ENCODE peak calls at places on chromosomes 13 and 19, in ten cellular contexts. D is gastrocnemius medialis, T is A549, K is Peyer's patch, A is heart left ventricle, M is stomach, I is sigmoid colon, J is NB4, E is tibial nerve, V is breast epithelium. P is an unnamed sample.
A peak's percentile ranks its signal among the peaks of the same experiment; 100 is the strongest.

GRCh38 chr13:24747248-24748151 is 16.5 kb upstream of the RNF17 start:
- DNase-seq in D (no peak), T (no peak), K (no peak), A (no peak), M (no peak), I (peak; percentile 41), J (peak; percentile 40), E (no peak), V (no peak), P (no peak)

GRCh38 chr13:20350819-20351218 is 118.7 kb upstream of the GJB6 start:
- DNase-seq in D (no peak), T (no peak), K (no peak), A (no peak), M (no peak), I (no peak), J (no peak), E (no peak), V (no peak), P (no peak)

GRCh38 chr13:27028683-27029480 is 142.7 kb downstream of the USP12 start:
- DNase-seq in D (no peak), T (no peak), K (no peak), A (no peak), M (no peak), I (no peak), J (peak; percentile 58), E (no peak), V (no peak), P (no peak)

GRCh38 chr13:113771709-113772331 is 12.8 kb downstream of the TMEM255B start:
- DNase-seq in D (no peak), T (no peak), K (peak; percentile 2), A (no peak), M (no peak), I (no peak), J (no peak), E (no peak), V (no peak), P (no peak)

GRCh38 chr13:23668557-23668956 is 98.3 kb downstream of the TNFRSF19 start:
- DNase-seq in D (no peak), T (no peak), K (no peak), A (no peak), M (no peak), I (no peak), J (no peak), E (no peak), V (no peak), P (no peak)

GRCh38 chr13:98927954-98928927 is 49.6 kb downstream of the DOCK9 start:
- DNase-seq in D (peak; percentile 22), T (no peak), K (no peak), A (no peak), M (no peak), I (peak; percentile 73), J (no peak), E (no peak), V (no peak), P (peak; percentile 74)

GRCh38 chr13:26254583-26255102 is 714 bp downstream of the CDK8 start:
- DNase-seq in D (peak; percentile 43), T (peak; percentile 8), K (peak; percentile 82), A (peak; percentile 61), M (peak; percentile 73), I (peak; percentile 76), J (peak; percentile 73), E (no peak), V (peak; percentile 20), P (peak; percentile 43)

GRCh38 chr19:43562698-43563241 is 12.6 kb downstream of the XRCC1 start:
- DNase-seq in D (peak; percentile 57), T (no peak), K (peak; percentile 92), A (peak; percentile 87), M (peak; percentile 65), I (peak; percentile 91), J (peak; percentile 94), E (peak; percentile 38), V (peak; percentile 50), P (peak; percentile 36)

GRCh38 chr19:9645466-9645865 is 24.4 kb upstream of the ZNF561 start:
- DNase-seq in D (no peak), T (no peak), K (no peak), A (no peak), M (no peak), I (no peak), J (peak; percentile 61), E (no peak), V (no peak), P (no peak)

GRCh38 chr13:24680258-24680920 is at the start of gene ATP12A:
- DNase-seq in D (no peak), T (no peak), K (peak; percentile 61), A (no peak), M (peak; percentile 35), I (no peak), J (no peak), E (no peak), V (no peak), P (no peak)

GRCh38 chr19:42253245-42254082 is 1.5 kb downstream of the ERF start:
- DNase-seq in D (no peak), T (peak; percentile 97), K (peak; percentile 85), A (peak; percentile 59), M (peak; percentile 62), I (peak; percentile 89), J (peak; percentile 66), E (no peak), V (peak; percentile 66), P (peak; percentile 74)

GRCh38 chr19:42471554-42472249 is 29.0 kb upstream of the CXCL17 start:
- DNase-seq in D (no peak), T (no peak), K (no peak), A (no peak), M (peak; percentile 46), I (no peak), J (no peak), E (no peak), V (peak; percentile 68), P (no peak)

GRCh38 chr19:9782282-9782681 is 13.7 kb upstream of the ZNF846 start:
- DNase-seq in D (no peak), T (no peak), K (no peak), A (no peak), M (no peak), I (no peak), J (peak; percentile 44), E (no peak), V (no peak), P (no peak)

GRCh38 chr19:1027953-1028902 is 1.8 kb downstream of the CNN2 start:
- DNase-seq in D (no peak), T (peak; percentile 43), K (peak; percentile 88), A (peak; percentile 76), M (peak; percentile 80), I (peak; percentile 88), J (peak; percentile 76), E (no peak), V (peak; percentile 81), P (peak; percentile 72)
- TF ChIP-seq POLR2A in D (no peak), T (peak; percentile 15), K (no peak), A (no peak), M (no peak), I (no peak), J (no peak), E (peak; percentile 11), V (no peak), P (peak; percentile 17)

DNA sequence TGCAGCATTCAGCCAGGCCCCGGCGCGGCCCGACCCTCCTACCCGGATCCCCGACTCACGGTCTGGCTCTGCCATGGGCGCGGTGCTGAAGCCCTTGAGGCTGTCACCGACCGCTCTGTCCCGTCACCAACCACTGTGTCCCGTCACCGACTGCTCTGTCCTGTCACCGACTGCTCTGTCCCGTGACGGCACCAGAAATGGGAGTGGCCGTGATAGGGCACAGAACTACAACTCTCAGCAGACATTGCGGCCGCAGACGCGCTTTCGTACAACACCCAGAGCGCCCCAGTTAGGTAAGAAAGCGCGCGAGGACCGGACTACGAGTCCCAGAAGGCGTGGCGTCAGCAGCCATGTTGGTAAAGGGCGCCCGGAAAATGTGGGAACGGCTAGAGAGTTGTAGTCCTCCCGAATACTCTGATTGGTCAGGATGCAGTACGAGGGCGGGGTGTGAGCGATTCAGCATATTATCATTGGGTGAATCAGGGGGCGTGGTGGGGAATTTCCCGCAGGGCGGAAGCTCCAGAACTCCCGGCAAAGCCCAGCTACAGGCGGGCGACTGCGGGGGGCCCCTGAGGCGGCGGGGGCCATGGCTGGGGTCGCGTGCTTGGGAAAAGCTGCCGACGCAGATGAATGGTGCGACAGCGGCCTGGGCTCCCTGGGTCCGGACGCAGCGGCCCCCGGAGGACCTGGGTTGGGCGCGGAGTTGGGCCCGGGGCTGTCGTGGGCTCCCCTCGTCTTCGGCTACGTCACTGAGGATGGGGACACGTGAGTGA is at the start of the genes NFKBIB and SIRT2:
- DNase-seq in D (peak; percentile 100), T (peak; percentile 100), K (peak; percentile 100), A (peak; percentile 100), M (peak; percentile 100), I (peak; percentile 100), J (peak; percentile 98), E (peak; percentile 99), V (peak; percentile 100), P (peak; percentile 99)
- TF ChIP-seq POLR2A in D (peak; percentile 98), T (peak; percentile 63), K (peak; percentile 89), A (peak; percentile 75), M (no peak), I (peak; percentile 69), J (no peak), E (peak; percentile 89), V (peak; percentile 30), P (peak; percentile 73)

DNA sequence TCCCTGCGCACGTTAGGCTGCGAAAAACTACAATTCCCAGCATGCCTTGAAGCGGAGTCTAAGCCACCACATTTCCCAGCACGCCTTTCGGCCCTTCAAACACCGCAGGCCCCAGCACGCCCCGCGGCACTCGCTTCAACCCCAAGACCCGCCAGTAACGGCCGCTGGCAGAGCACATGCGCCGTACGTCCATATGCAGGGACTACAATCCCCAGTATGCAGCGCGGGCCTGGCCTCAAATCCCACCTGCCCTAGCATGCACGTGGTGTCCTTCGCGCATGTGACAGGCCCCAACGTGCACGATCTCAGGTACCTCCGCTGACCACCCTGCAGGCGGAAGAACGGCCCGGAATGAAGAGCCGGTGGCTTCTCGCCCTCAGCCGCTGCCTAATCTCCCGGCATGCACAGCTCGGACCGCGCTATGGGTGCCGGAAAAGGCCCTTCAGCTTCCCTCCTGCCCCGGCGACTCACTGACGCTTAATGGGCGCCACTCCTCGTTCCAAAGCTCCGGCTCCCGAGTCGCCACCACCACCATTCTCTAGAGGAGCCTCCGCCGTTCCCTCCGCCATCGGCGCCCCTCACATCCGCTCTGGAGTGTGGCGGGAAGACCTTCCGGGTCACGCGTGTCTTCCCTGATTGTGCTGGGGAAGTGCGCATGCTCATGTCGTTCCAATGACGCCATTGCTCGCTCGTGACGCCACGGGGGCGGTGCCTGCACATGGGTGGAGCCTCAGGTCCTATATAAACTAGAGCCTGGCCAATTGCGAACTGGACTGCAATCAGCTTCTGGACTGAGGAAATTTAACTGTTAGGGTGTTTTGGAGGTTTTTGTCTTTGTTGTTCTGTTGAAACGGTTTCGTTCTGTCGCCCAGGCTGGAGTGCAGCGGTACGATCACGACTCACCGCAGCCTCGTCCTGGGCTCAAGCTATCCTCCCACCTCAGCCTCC is at the start of gene DUS3L:
- DNase-seq in D (peak; percentile 96), T (peak; percentile 88), K (peak; percentile 99), A (peak; percentile 98), M (peak; percentile 98), I (peak; percentile 99), J (peak; percentile 96), E (peak; percentile 92), V (peak; percentile 98), P (peak; percentile 96)
- TF ChIP-seq POLR2A in D (peak; percentile 72), T (peak; percentile 44), K (peak; percentile 45), A (no peak), M (no peak), I (peak; percentile 63), J (peak; percentile 95), E (peak; percentile 62), V (peak; percentile 68), P (peak; percentile 15)

GRCh38 chr19:37594982-37595382 is 306 bp downstream of the ZNF540 start:
- DNase-seq in D (peak; percentile 16), T (peak; percentile 20), K (peak; percentile 85), A (peak; percentile 79), M (peak; percentile 62), I (peak; percentile 88), J (peak; percentile 44), E (peak; percentile 47), V (peak; percentile 72), P (peak; percentile 57)

GRCh38 chr19:37594064-37594981 is at the start of the genes ZNF540 and ZNF571:
- DNase-seq in D (peak; percentile 85), T (peak; percentile 83), K (peak; percentile 98), A (peak; percentile 96), M (peak; percentile 95), I (peak; percentile 97), J (peak; percentile 88), E (peak; percentile 87), V (peak; percentile 95), P (peak; percentile 93)
- TF ChIP-seq POLR2A in D (peak; percentile 63), T (peak; percentile 43), K (peak; percentile 43), A (peak; percentile 47), M (no peak), I (peak; percentile 64), J (no peak), E (peak; percentile 76), V (peak; percentile 47), P (peak; percentile 59)